ENCODE peak calls at places on chromosomes 5 and 9, in seven cellular contexts. J is uterus, A is heart left ventricle, K is transverse colon, Z is NB4, L is A549, X is K562. M is an unnamed sample.

GRCh38 chr9:8715792-8716191 is 916.2 kb upstream of the DMAC1 start:
- DNase-seq in J (no peak), A (no peak), K (no peak), Z (no peak), L (no peak), X (no peak), M (no peak)

GRCh38 chr5:132771559-132771998 is 5.5 kb downstream of the SEPTIN8 start:
- DNase-seq in J (peak), A (peak), K (no peak), Z (no peak), L (peak), X (no peak), M (no peak)

GRCh38 chr9:122116040-122116439 is 22.9 kb upstream of the TTLL11 start:
- DNase-seq in J (no peak), A (no peak), K (no peak), Z (no peak), L (no peak), X (no peak), M (no peak)

GRCh38 chr9:70085241-70085640 is 41.6 kb downstream of the MAMDC2 start:
- DNase-seq in J (no peak), A (no peak), K (no peak), Z (peak), L (no peak), X (no peak), M (no peak)

GRCh38 chr5:137439645-137440044 is 59.5 kb downstream of the SPOCK1 start:
- DNase-seq in J (no peak), A (no peak), K (no peak), Z (no peak), L (no peak), X (no peak), M (no peak)

GRCh38 chr5:137442660-137443059 is 56.5 kb downstream of the SPOCK1 start:
- DNase-seq in J (no peak), A (no peak), K (no peak), Z (no peak), L (no peak), X (no peak), M (no peak)

GRCh38 chr5:179347581-179347980 is 2.3 kb upstream of the ADAMTS2 start:
- DNase-seq in J (no peak), A (no peak), K (no peak), Z (no peak), L (no peak), X (no peak), M (no peak)

GRCh38 chr9:30519756-30520155 is 1864.7 kb upstream of the ACO1 start:
- DNase-seq in J (no peak), A (no peak), K (no peak), Z (no peak), L (no peak), X (no peak), M (no peak)

GRCh38 chr5:135383803-135384495 is 15.1 kb downstream of the MACROH2A1 start:
- DNase-seq in J (no peak), A (no peak), K (no peak), Z (no peak), L (no peak), X (no peak), M (no peak)

GRCh38 chr5:57176350-57176857 is 2.5 kb downstream of the GPBP1 start:
- DNase-seq in J (no peak), A (no peak), K (no peak), Z (no peak), L (no peak), X (no peak), M (no peak)

GRCh38 chr5:147339313-147339712 is 104.5 kb downstream of the STK32A start:
- DNase-seq in J (no peak), A (no peak), K (no peak), Z (peak), L (peak), X (no peak), M (no peak)
- TF ChIP-seq CTCF in J (no peak), A (no peak), K (no peak), Z (peak), L (no peak), X (no peak), M (no peak)

GRCh38 chr9:134640491-134641172 is 971 bp upstream of the COL5A1 start:
- DNase-seq in J (no peak), A (no peak), K (no peak), Z (no peak), L (no peak), X (no peak), M (no peak)

GRCh38 chr9:134639994-134640393 is 1.6 kb upstream of the COL5A1 start:
- DNase-seq in J (no peak), A (no peak), K (no peak), Z (no peak), L (no peak), X (no peak), M (no peak)

GRCh38 chr9:134641989-134642384 is 384 bp downstream of the COL5A1 start:
- DNase-seq in J (no peak), A (no peak), K (no peak), Z (no peak), L (no peak), X (no peak), M (no peak)

GRCh38 chr9:134642385-134643181 is 980 bp downstream of the COL5A1 start:
- DNase-seq in J (peak), A (peak), K (peak), Z (no peak), L (peak), X (no peak), M (peak)

DNA sequence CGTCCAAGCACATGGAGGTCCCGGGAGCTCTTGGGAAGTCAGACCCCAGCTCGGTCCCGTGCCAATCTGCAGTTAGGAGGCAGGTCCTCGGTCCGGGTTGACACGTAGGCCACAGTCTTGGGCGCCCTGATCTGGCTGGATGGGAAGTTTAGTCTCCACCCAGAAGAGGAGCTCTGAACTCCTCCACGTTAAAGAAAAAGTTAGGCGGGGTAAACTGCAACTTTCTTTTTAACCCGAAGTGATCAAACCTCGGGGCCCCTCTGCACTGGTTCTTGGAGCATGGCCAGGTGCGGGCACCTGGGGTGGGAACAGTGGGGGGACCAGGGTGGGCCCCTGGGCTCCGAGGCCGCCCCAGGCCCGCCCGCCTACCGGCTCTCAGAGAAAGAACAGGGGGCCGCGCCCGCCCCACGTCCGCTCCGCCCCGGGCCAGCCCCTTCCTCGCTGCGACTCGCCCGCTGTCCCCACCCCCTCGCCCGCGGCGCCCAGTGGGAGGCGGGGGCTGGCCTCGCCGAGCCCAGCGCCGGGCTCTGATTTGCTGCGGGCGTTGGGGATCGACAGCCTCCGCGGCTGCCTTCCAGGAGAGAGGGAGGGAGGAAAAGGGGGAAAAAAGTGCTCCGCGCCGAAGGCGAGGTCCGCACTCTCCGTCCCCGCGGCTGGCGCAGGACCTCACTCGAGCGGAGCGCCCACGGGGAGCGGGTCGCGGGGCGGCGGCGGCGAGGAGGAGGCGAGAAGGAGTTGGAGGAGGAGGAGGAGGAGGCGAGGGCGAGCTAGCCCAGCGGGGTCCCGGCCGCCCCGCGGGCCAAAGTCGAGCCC is at the start of gene COL5A1:
- DNase-seq in J (peak), A (peak), K (peak), Z (no peak), L (peak), X (peak), M (peak)
- TF ChIP-seq POLR2A in J (no peak), A (peak), K (peak), Z (no peak), L (peak), X (no peak), M (peak)

GRCh38 chr9:104746798-104747197 is 685 bp upstream of the NIPSNAP3A start:
- DNase-seq in J (no peak), A (no peak), K (no peak), Z (no peak), L (no peak), X (peak), M (no peak)
- H3K4me3 ChIP-seq in J (peak), A (peak), K (peak), Z (peak), L (peak), X (peak), M (peak)

GRCh38 chr5:178232124-178232919 is at the start of gene PHYKPL:
- DNase-seq in J (peak), A (peak), K (peak), Z (peak), L (peak), X (peak), M (peak)
- TF ChIP-seq CTCF in J (peak), A (no peak), K (no peak), Z (no peak), L (no peak), X (no peak), M (no peak)

GRCh38 chr5:155780274-155780673 is 546.7 kb upstream of the SGCD start:
- DNase-seq in J (no peak), A (no peak), K (no peak), Z (no peak), L (no peak), X (no peak), M (no peak)

GRCh38 chr5:155786108-155786507 is 540.9 kb upstream of the SGCD start:
- DNase-seq in J (no peak), A (no peak), K (no peak), Z (no peak), L (no peak), X (no peak), M (no peak)
- TF ChIP-seq POLR2A in J (no peak), A (no peak), K (no peak), Z (no peak), L (no peak), X (no peak), M (no peak)

DNA sequence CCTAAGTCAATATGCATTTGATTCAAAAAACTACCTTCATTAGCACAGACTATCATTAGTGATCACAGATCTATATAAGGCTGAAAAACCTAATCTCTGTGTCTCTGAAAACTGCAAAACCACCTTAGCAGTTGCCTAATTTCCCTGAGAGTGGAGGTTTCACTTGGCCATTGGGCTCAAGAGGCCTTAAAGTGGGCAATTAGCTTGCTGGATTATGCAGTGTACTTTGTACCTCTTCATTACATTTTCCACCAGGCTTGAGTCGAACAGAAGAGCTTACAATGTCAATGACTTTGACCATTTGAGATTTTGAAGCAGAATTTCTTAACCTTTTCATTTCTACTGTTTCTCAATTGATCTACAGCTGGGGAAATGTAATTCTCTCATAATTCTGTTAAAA is 194.8 kb downstream of the PDE4D start:
- DNase-seq in J (no peak), A (no peak), K (no peak), Z (no peak), L (no peak), X (no peak), M (no peak)
- H3K4me3 ChIP-seq in J (no peak), A (no peak), K (no peak), Z (no peak), L (no peak), X (no peak), M (no peak)

GRCh38 chr5:171667341-171668096 is 118.1 kb upstream of the SMIM23 start:
- DNase-seq in J (peak), A (peak), K (no peak), Z (no peak), L (no peak), X (no peak), M (no peak)
- TF ChIP-seq CTCF in J (peak), A (peak), K (no peak), Z (no peak), L (no peak), X (no peak), M (no peak)

DNA sequence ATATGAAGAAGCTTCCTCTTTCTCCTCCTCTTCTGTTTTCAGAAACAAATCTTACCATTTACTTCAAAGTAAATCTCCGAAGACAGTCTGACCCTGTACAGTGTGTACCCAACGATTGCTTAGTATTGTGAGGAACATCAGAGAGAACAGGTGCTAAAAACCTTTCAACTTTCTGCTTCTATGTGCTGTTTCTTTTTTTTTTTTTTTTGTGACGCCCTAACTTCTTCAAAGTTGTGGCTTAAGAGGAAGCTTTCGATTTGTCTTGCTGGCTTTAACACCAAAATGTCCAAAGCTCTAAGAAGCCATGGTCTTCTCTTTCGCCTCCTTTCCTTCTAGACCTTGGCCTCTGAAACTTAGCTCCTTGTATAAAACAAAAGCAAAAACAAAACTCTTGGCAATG is 1.2 kb downstream of the TNFSF8 start:
- DNase-seq in J (no peak), A (no peak), K (no peak), Z (peak), L (no peak), X (no peak), M (no peak)
- TF ChIP-seq POLR2A in J (no peak), A (no peak), K (peak), Z (no peak), L (no peak), X (no peak), M (no peak)

M was measured in gastrocnemius medialis.